ENCODE peak calls at places on chromosomes 1 and 21, in eight cellular contexts. H is IMR-90, W is uterus, Z is K562, B is suprapubic skin, I is stomach, J is esophagus muscularis mucosa, N is sigmoid colon. T is an unnamed sample.

GRCh38 chr1:182149411-182149965 is 88.0 kb upstream of the ZNF648 start:
- DNase-seq in H (peak), W (peak), Z (peak), B (no peak), I (peak), J (no peak), N (peak), T (no peak)

GRCh38 chr1:30415171-30415940 is 308.0 kb downstream of the MATN1 start:
- DNase-seq in H (no peak), W (no peak), Z (no peak), B (peak), I (no peak), J (peak), N (peak), T (no peak)

GRCh38 chr1:204493145-204493881 is 1.3 kb downstream of the PIK3C2B start:
- DNase-seq in H (peak), W (peak), Z (no peak), B (peak), I (peak), J (no peak), N (peak), T (no peak)

GRCh38 chr1:26787381-26787705 is 407 bp upstream of the PIGV start:
- DNase-seq in H (peak), W (no peak), Z (peak), B (no peak), I (peak), J (no peak), N (no peak), T (no peak)

GRCh38 chr1:203273869-203274602 is 31.3 kb upstream of the BTG2 start:
- DNase-seq in H (no peak), W (peak), Z (no peak), B (no peak), I (peak), J (peak), N (peak), T (no peak)

GRCh38 chr21:44940116-44940631 is 345 bp downstream of the SLX9 start:
- DNase-seq in H (no peak), W (no peak), Z (no peak), B (peak), I (no peak), J (no peak), N (no peak), T (peak)

GRCh38 chr21:32908529-32908928 is 117.2 kb upstream of the OLIG2 start:
- DNase-seq in H (no peak), W (no peak), Z (peak), B (no peak), I (no peak), J (no peak), N (no peak), T (no peak)

GRCh38 chr1:24886241-24886640 is 43.8 kb downstream of the RUNX3 start:
- DNase-seq in H (no peak), W (no peak), Z (peak), B (peak), I (peak), J (no peak), N (peak), T (no peak)

GRCh38 chr1:168285419-168285790 is 4.7 kb downstream of the TBX19 start:
- DNase-seq in H (no peak), W (no peak), Z (no peak), B (no peak), I (no peak), J (no peak), N (no peak), T (no peak)

DNA sequence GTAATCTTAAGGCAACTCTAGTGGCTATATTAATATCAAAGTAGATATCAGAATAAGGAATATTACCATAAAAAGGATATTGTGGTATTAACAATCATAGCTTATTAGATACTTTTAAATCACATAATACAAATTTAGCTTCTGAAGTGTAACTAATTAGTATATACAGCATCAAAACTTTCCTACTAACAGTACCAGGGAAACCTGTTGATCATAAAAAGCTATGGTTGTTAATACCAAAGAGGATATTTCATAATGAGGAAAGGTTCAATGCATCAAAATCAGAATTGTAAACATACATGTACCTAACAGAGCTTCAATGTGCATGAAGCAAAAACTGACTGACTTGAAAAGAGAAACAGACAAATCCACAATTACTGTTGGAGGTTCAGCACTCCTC is 24.1 kb downstream of the ADSS2 start:
- DNase-seq in H (no peak), W (no peak), Z (no peak), B (no peak), I (no peak), J (no peak), N (no peak), T (no peak)
- TF ChIP-seq POLR2A in H (no peak), W (no peak), Z (no peak), B (no peak), I (no peak), J (no peak), N (no peak), T (no peak)

GRCh38 chr1:228071839-228072657 is 10.5 kb upstream of the ARF1 start:
- DNase-seq in H (no peak), W (no peak), Z (no peak), B (no peak), I (no peak), J (no peak), N (no peak), T (no peak)
- TF ChIP-seq POLR2A in H (no peak), W (no peak), Z (no peak), B (no peak), I (no peak), J (no peak), N (no peak), T (no peak)

GRCh38 chr21:38960251-38960650 is 154.5 kb downstream of the ETS2 start:
- DNase-seq in H (no peak), W (no peak), Z (no peak), B (no peak), I (no peak), J (no peak), N (no peak), T (no peak)

GRCh38 chr21:38957575-38958340 is 152.0 kb downstream of the ETS2 start:
- DNase-seq in H (no peak), W (no peak), Z (no peak), B (no peak), I (no peak), J (no peak), N (no peak), T (no peak)

GRCh38 chr21:38959686-38960049 is 153.9 kb downstream of the ETS2 start:
- DNase-seq in H (no peak), W (peak), Z (no peak), B (no peak), I (no peak), J (no peak), N (no peak), T (no peak)

GRCh38 chr21:38956791-38957571 is 151.3 kb downstream of the ETS2 start:
- DNase-seq in H (peak), W (peak), Z (no peak), B (no peak), I (peak), J (no peak), N (no peak), T (no peak)

DNA sequence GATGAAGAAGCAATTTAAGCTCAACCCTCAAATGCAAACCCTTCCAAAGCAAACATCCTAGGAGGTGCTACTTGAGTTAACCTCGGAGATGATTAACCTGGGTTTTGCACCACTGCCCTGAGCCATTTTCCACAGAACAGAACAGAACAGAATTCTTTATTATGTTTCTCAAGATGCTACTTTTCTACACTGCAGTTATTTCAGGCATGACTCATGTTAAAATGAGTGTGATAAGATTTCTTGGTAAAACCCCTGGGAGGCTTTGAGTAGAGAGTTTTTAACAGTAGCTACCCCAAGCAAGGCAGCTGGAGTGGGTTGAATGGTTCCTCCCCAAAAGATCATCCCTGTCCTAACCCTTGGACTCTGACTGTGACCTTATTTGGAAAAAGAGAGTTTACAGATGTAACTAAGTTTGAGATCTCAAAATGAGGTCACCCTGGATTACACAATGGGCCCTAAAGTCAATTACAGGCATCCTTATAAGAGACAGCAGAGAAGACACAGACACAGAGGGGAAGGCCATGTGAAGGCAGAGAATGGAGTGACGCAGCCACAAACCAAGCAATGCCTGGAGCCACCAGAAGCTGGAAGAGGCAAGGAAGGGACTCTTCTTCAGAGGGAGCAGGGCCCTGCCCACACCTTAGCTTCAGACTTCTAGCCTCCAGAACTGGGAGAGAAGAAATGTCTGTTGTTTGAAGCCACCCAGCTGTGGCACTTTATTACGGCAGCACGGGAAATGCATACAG is 153.4 kb downstream of the ETS2 start:
- DNase-seq in H (peak), W (peak), Z (no peak), B (no peak), I (no peak), J (no peak), N (peak), T (no peak)
- TF ChIP-seq POLR2A in H (no peak), W (no peak), Z (no peak), B (no peak), I (no peak), J (no peak), N (no peak), T (no peak)

DNA sequence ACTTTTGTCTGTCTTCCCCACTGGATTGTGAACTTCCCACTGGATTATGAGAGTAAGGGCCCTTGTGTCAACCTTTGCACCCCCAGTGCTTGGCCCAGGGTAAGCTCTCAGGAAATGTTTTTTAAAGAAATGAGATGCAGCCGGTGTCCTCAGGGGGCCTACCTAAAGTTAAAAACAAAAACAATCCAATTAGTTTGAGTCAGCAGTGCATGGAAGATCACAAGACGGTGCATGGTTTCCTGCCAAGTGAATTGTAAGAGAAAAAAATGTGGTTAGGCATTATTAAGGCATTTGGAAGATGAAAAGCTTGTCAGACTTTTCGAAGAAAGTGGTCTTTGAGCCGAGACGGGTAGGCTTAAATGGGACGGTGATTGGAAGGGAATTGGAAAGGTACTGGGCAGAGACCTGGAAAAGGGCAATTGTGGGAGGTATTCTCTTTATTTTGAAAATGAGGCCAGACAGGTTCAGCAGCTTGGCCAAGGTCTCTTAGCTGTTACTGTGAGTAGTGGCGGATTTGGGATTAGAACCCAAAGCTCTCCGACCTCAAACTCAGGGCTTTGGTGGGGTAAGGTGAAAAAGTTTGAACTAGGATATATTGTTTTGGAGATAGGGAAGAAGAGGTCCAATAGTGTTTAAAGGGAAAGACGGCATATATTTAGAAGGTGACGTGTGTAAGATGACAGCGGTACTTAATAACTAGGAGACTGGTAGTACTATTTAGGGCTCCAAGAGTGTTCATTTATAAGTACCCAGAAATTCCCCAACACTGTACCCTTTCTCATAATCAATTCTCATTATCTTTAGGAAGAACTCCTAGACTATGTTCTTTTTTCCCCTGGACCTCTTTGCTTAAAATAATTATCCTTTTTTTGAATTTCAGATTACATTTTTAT is 1.2 kb downstream of the LYPLAL1 start:
- DNase-seq in H (peak), W (peak), Z (peak), B (peak), I (no peak), J (no peak), N (no peak), T (peak)
- TF ChIP-seq POLR2A in H (peak), W (no peak), Z (no peak), B (no peak), I (no peak), J (no peak), N (no peak), T (no peak)

DNA sequence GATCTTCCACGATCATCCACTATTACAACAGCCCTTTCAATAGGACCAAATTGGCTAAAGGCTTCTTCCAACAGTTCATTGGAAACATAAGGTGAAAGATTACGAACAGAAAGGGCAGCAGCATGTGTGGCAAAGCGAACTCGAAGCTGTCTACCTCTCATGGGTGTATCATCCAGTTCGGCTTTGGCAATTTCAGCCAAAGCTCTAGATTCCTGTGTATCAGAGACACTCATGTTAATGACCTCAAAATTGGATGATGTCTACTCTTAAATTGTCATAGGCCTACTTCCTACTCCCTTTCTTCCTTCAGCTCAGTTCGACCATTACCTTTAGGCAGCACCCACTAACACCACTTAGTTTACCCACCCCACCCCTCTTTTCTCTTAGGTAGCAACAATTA is 2.2 kb downstream of the SFPQ start:
- DNase-seq in H (no peak), W (no peak), Z (no peak), B (no peak), I (no peak), J (no peak), N (no peak), T (no peak)
- TF ChIP-seq POLR2A in H (no peak), W (no peak), Z (peak), B (no peak), I (no peak), J (no peak), N (no peak), T (no peak)

DNA sequence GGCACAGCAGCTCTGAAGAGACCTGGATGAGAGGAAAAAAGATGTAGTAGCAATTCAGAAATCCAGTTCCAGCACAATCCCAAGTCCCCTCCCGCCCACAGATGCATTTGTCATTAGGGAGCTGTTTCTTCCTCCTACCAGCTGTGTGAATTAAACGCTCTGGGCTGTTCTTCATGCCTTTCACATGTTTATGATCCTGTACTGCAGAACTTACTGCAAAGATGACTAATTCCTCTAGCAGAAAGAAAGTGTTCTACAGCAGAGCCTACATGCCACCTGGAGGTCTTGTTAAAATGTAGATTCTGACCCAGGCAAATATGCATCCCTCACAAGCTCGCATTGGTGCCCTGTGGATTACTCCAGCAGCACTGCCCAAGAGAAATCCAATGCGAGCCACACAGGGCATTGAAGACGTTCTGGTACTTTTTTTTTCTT is 6.5 kb downstream of the ENO1 start:
- DNase-seq in H (peak), W (no peak), Z (no peak), B (no peak), I (no peak), J (no peak), N (no peak), T (no peak)
- TF ChIP-seq POLR2A in H (no peak), W (no peak), Z (peak), B (no peak), I (no peak), J (no peak), N (no peak), T (no peak)

GRCh38 chr21:36987845-36988244 is 18.7 kb upstream of the RIPPLY3 start:
- DNase-seq in H (no peak), W (no peak), Z (no peak), B (no peak), I (no peak), J (no peak), N (no peak), T (no peak)

GRCh38 chr21:36992671-36993070 is 13.8 kb upstream of the RIPPLY3 start:
- DNase-seq in H (no peak), W (no peak), Z (no peak), B (peak), I (peak), J (no peak), N (no peak), T (no peak)

GRCh38 chr21:36988536-36988935 is 18.0 kb upstream of the RIPPLY3 start:
- DNase-seq in H (no peak), W (no peak), Z (no peak), B (no peak), I (no peak), J (no peak), N (no peak), T (no peak)

GRCh38 chr21:36990508-36991205 is 15.8 kb upstream of the RIPPLY3 start:
- DNase-seq in H (no peak), W (no peak), Z (no peak), B (no peak), I (no peak), J (no peak), N (no peak), T (no peak)

GRCh38 chr21:36989699-36990507 is 16.6 kb upstream of the RIPPLY3 start:
- DNase-seq in H (peak), W (peak), Z (peak), B (peak), I (peak), J (peak), N (peak), T (peak)
- TF ChIP-seq POLR2A in H (no peak), W (peak), Z (peak), B (no peak), I (no peak), J (no peak), N (no peak), T (peak)

GRCh38 chr1:59089343-59089742 is 207.6 kb upstream of the FGGY start:
- DNase-seq in H (no peak), W (no peak), Z (no peak), B (no peak), I (no peak), J (no peak), N (no peak), T (no peak)

GRCh38 chr1:59083946-59084865 is 212.7 kb upstream of the FGGY start:
- DNase-seq in H (peak), W (no peak), Z (no peak), B (no peak), I (no peak), J (no peak), N (no peak), T (no peak)

GRCh38 chr1:59081181-59081580 is 215.7 kb upstream of the FGGY start:
- DNase-seq in H (no peak), W (no peak), Z (no peak), B (no peak), I (no peak), J (no peak), N (no peak), T (no peak)

GRCh38 chr1:59081795-59082194 is 215.1 kb upstream of the FGGY start:
- DNase-seq in H (no peak), W (no peak), Z (no peak), B (no peak), I (no peak), J (no peak), N (no peak), T (no peak)

GRCh38 chr1:59085101-59085500 is 211.8 kb upstream of the FGGY start:
- DNase-seq in H (no peak), W (no peak), Z (no peak), B (no peak), I (no peak), J (no peak), N (no peak), T (no peak)
- TF ChIP-seq POLR2A in H (no peak), W (no peak), Z (no peak), B (no peak), I (no peak), J (no peak), N (no peak), T (no peak)

DNA sequence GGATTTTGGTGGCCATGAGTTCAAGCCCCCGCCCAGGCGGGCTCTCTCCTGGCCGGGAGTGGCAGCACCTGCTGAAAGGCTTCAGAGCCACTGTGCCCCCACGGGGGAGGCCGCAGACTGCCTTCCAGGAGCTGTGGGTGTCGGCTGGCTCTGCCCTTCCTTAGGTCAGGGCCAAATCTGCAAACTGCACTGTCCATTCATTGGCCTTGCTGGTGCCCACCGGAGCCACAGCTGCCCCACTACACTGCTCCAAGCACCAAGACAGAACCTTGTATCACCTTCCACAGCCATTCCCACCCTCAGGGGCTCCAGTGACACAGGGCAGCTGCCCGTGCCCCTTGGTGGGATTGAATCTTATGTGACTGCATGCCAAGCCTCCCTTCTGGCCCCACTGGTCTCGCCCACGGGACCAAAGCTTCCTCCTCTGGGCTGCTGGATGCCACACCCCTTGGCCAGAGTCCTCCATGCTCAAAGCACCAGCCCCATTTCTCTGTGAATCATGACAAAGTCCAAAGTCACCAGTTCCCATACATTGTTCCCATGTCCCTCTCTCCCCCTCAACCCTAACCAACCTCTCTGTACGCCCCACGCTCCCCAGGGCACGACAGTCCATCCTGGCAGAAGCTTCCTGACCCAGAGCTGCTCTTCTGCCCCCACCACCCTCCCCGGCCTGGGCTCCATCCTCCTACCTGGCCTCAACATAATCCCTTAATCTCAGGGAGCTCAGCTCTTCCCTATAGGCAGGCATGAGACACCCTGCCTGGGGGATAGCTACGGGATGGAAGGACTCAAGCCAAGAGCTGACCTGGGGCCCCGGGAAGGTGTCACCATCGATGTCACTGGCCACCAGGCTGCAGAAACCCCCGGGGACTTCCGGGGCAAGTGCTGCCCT is 20.9 kb upstream of the GPR153 start:
- DNase-seq in H (no peak), W (no peak), Z (no peak), B (no peak), I (no peak), J (no peak), N (no peak), T (no peak)
- TF ChIP-seq POLR2A in H (no peak), W (no peak), Z (no peak), B (no peak), I (no peak), J (no peak), N (no peak), T (no peak)